ENCODE peak calls at places on chromosome 20, in seven cellular contexts. One of them, this sample, is unnamed. For H3K27me3, the result is how much of the 10 kb centered on the place peaks cover.

GRCh38 chr20:33685328-33686007 is 717 bp downstream of the E2F1 start:
- DNase-seq in HepG2: peak
- DNase-seq in upper lobe of right lung: no peak
- DNase-seq in left lung: peak
- DNase-seq in lung: no peak
- DNase-seq in stomach: no peak
- DNase-seq in brain microvascular endothelial cell: no peak
- DNase-seq in this sample: no peak

GRCh38 chr20:46255440-46256104 is 52.7 kb downstream of the CDH22 start:
- DNase-seq in stomach: peak
- DNase-seq in HepG2: peak
- DNase-seq in lung: peak
- DNase-seq in upper lobe of right lung: peak
- DNase-seq in left lung: peak
- DNase-seq in brain microvascular endothelial cell: no peak
- DNase-seq in this sample: peak

GRCh38 chr20:18978311-18978710 is 164.7 kb downstream of the SCP2D1 start:
- DNase-seq in left lung: no peak
- DNase-seq in upper lobe of right lung: no peak
- DNase-seq in stomach: no peak
- DNase-seq in lung: no peak
- DNase-seq in brain microvascular endothelial cell: no peak
- DNase-seq in HepG2: no peak
- DNase-seq in this sample: no peak

GRCh38 chr20:9068232-9068781 is 580 bp upstream of the PLCB4 start:
- DNase-seq in HepG2: no peak
- DNase-seq in left lung: peak
- DNase-seq in upper lobe of right lung: peak
- DNase-seq in brain microvascular endothelial cell: no peak
- DNase-seq in stomach: peak
- DNase-seq in lung: no peak
- DNase-seq in this sample: no peak

GRCh38 chr20:2576317-2576727 is 39.9 kb downstream of the TMC2 start:
- DNase-seq in stomach: no peak
- DNase-seq in upper lobe of right lung: no peak
- DNase-seq in brain microvascular endothelial cell: no peak
- DNase-seq in lung: peak
- DNase-seq in HepG2: no peak
- DNase-seq in left lung: no peak
- DNase-seq in this sample: no peak

GRCh38 chr20:43954704-43955243 is 40.1 kb downstream of the TOX2 start:
- DNase-seq in upper lobe of right lung: no peak
- DNase-seq in stomach: no peak
- DNase-seq in HepG2: no peak
- DNase-seq in brain microvascular endothelial cell: no peak
- DNase-seq in lung: no peak
- DNase-seq in left lung: no peak
- DNase-seq in this sample: no peak

GRCh38 chr20:49872056-49872455 is 43.3 kb downstream of the SPATA2 start:
- DNase-seq in brain microvascular endothelial cell: no peak
- DNase-seq in lung: no peak
- DNase-seq in stomach: no peak
- DNase-seq in HepG2: no peak
- DNase-seq in left lung: no peak
- DNase-seq in upper lobe of right lung: no peak
- DNase-seq in this sample: no peak

GRCh38 chr20:34743039-34743438 is 38.9 kb downstream of the TP53INP2 start:
- DNase-seq in HepG2: no peak
- DNase-seq in lung: no peak
- DNase-seq in stomach: no peak
- DNase-seq in left lung: no peak
- DNase-seq in upper lobe of right lung: no peak
- DNase-seq in brain microvascular endothelial cell: no peak
- DNase-seq in this sample: no peak

GRCh38 chr20:13318871-13319521 is 97.9 kb downstream of the ISM1 start:
- DNase-seq in HepG2: no peak
- DNase-seq in stomach: no peak
- DNase-seq in brain microvascular endothelial cell: no peak
- DNase-seq in upper lobe of right lung: no peak
- DNase-seq in left lung: no peak
- DNase-seq in lung: no peak
- DNase-seq in this sample: no peak

GRCh38 chr20:62569615-62570014 is 72.7 kb upstream of the SLCO4A1 start:
- DNase-seq in brain microvascular endothelial cell: no peak
- DNase-seq in lung: no peak
- DNase-seq in HepG2: no peak
- DNase-seq in stomach: no peak
- DNase-seq in upper lobe of right lung: no peak
- DNase-seq in left lung: no peak
- DNase-seq in this sample: no peak

GRCh38 chr20:63957690-63958441 is 1.6 kb upstream of the UCKL1 start:
- DNase-seq in stomach: peak
- DNase-seq in upper lobe of right lung: no peak
- DNase-seq in HepG2: peak
- DNase-seq in left lung: peak
- DNase-seq in brain microvascular endothelial cell: no peak
- DNase-seq in lung: no peak
- DNase-seq in this sample: no peak

GRCh38 chr20:24837721-24838456 is 111.2 kb upstream of the CST7 start:
- DNase-seq in left lung: no peak
- DNase-seq in brain microvascular endothelial cell: peak
- DNase-seq in upper lobe of right lung: no peak
- DNase-seq in HepG2: no peak
- DNase-seq in stomach: no peak
- DNase-seq in lung: no peak
- DNase-seq in this sample: peak

GRCh38 chr20:44790994-44791393 is 19.4 kb downstream of the RIMS4 start:
- DNase-seq in upper lobe of right lung: no peak
- DNase-seq in HepG2: no peak
- DNase-seq in stomach: no peak
- DNase-seq in brain microvascular endothelial cell: no peak
- DNase-seq in lung: no peak
- DNase-seq in left lung: no peak
- DNase-seq in this sample: no peak

DNA sequence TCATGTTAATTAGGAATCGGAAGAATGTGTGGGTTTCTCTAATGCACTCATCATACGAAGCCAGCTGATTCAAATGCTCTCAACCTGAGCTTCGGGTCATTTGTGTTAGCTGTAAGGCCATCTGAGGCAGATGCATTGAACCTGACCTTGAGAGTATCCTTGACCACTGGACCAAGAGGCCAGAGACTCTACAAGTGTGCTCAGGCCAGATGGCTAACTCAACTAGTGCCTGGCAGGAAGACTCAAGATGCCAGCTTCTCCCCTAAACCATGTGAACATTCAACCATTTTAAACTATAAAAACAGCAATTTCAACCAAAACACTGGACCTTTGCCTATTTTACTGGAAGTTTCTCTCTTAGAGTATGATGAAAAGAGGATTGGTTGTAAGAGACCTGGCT is 168.6 kb upstream of the CDH4 start:
- DNase-seq in HepG2: no peak
- DNase-seq in lung: no peak
- DNase-seq in upper lobe of right lung: no peak
- DNase-seq in brain microvascular endothelial cell: no peak
- DNase-seq in left lung: no peak
- DNase-seq in stomach: no peak
- DNase-seq in this sample: no peak
- H3K27me3 ChIP-seq in HepG2: under half
- H3K27me3 ChIP-seq in lung: under half
- H3K27me3 ChIP-seq in upper lobe of right lung: under half
- H3K27me3 ChIP-seq in brain microvascular endothelial cell: under half
- H3K27me3 ChIP-seq in left lung: under half
- H3K27me3 ChIP-seq in stomach: under half
- H3K27me3 ChIP-seq in this sample: under half

GRCh38 chr20:41352666-41353065 is 12.0 kb downstream of the LPIN3 start:
- DNase-seq in lung: no peak
- DNase-seq in left lung: no peak
- DNase-seq in brain microvascular endothelial cell: no peak
- DNase-seq in upper lobe of right lung: no peak
- DNase-seq in HepG2: no peak
- DNase-seq in stomach: no peak
- DNase-seq in this sample: no peak

GRCh38 chr20:41349943-41350342 is 9.3 kb downstream of the LPIN3 start:
- DNase-seq in left lung: no peak
- DNase-seq in brain microvascular endothelial cell: no peak
- DNase-seq in stomach: no peak
- DNase-seq in upper lobe of right lung: no peak
- DNase-seq in HepG2: no peak
- DNase-seq in lung: no peak
- DNase-seq in this sample: no peak

GRCh38 chr20:41353530-41353929 is 12.9 kb downstream of the LPIN3 start:
- DNase-seq in lung: no peak
- DNase-seq in HepG2: no peak
- DNase-seq in left lung: no peak
- DNase-seq in brain microvascular endothelial cell: no peak
- DNase-seq in upper lobe of right lung: no peak
- DNase-seq in stomach: no peak
- DNase-seq in this sample: no peak

GRCh38 chr20:41349266-41349665 is 8.6 kb downstream of the LPIN3 start:
- DNase-seq in upper lobe of right lung: no peak
- DNase-seq in HepG2: no peak
- DNase-seq in brain microvascular endothelial cell: no peak
- DNase-seq in lung: no peak
- DNase-seq in stomach: no peak
- DNase-seq in left lung: no peak
- DNase-seq in this sample: no peak

GRCh38 chr20:41352106-41352505 is 11.5 kb downstream of the LPIN3 start:
- DNase-seq in lung: no peak
- DNase-seq in HepG2: no peak
- DNase-seq in left lung: no peak
- DNase-seq in upper lobe of right lung: no peak
- DNase-seq in stomach: no peak
- DNase-seq in brain microvascular endothelial cell: no peak
- DNase-seq in this sample: no peak
- TF ChIP-seq CTCF in lung: no peak
- TF ChIP-seq CTCF in HepG2: no peak
- TF ChIP-seq CTCF in left lung: no peak
- TF ChIP-seq CTCF in upper lobe of right lung: no peak
- TF ChIP-seq CTCF in stomach: no peak
- TF ChIP-seq CTCF in brain microvascular endothelial cell: peak
- TF ChIP-seq CTCF in this sample: no peak

GRCh38 chr20:51142448-51142847 is 119.5 kb upstream of the KCNG1 start:
- DNase-seq in upper lobe of right lung: no peak
- DNase-seq in left lung: no peak
- DNase-seq in HepG2: no peak
- DNase-seq in brain microvascular endothelial cell: no peak
- DNase-seq in lung: no peak
- DNase-seq in stomach: no peak
- DNase-seq in this sample: no peak
- H3K27me3 ChIP-seq in upper lobe of right lung: under half
- H3K27me3 ChIP-seq in left lung: under half
- H3K27me3 ChIP-seq in HepG2: under half
- H3K27me3 ChIP-seq in brain microvascular endothelial cell: under half
- H3K27me3 ChIP-seq in lung: under half
- H3K27me3 ChIP-seq in stomach: under half
- H3K27me3 ChIP-seq in this sample: under half

DNA sequence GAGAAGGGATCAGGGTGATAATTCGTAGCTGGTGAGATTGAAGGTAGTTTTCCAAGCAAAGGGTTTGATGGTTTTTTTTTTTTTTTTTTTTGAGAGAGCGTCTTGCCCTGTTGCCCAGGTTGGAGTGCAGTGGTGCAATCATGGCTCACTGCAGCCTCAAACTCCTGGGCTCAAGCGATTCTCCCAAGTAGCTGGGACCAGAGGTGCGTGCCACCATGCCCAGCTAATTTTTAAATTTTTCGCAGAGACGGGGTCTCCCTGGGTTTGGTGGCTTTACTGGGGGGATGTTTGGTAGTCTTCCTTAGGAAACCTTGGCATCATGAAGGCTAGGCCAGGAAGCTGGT is 76.8 kb upstream of the RNF24 start:
- DNase-seq in lung: no peak
- DNase-seq in left lung: no peak
- DNase-seq in brain microvascular endothelial cell: no peak
- DNase-seq in stomach: no peak
- DNase-seq in upper lobe of right lung: no peak
- DNase-seq in HepG2: no peak
- DNase-seq in this sample: no peak
- TF ChIP-seq CTCF in lung: no peak
- TF ChIP-seq CTCF in left lung: no peak
- TF ChIP-seq CTCF in brain microvascular endothelial cell: no peak
- TF ChIP-seq CTCF in stomach: peak
- TF ChIP-seq CTCF in upper lobe of right lung: no peak
- TF ChIP-seq CTCF in HepG2: no peak
- TF ChIP-seq CTCF in this sample: no peak

GRCh38 chr20:568097-568864 is 24.7 kb upstream of the CSNK2A1 start:
- DNase-seq in brain microvascular endothelial cell: no peak
- DNase-seq in HepG2: no peak
- DNase-seq in lung: no peak
- DNase-seq in stomach: no peak
- DNase-seq in upper lobe of right lung: no peak
- DNase-seq in left lung: no peak
- DNase-seq in this sample: no peak

GRCh38 chr20:571754-572331 is 28.3 kb upstream of the CSNK2A1 start:
- DNase-seq in upper lobe of right lung: peak
- DNase-seq in stomach: peak
- DNase-seq in left lung: peak
- DNase-seq in brain microvascular endothelial cell: no peak
- DNase-seq in lung: peak
- DNase-seq in HepG2: no peak
- DNase-seq in this sample: no peak

GRCh38 chr20:573414-574296 is 30.1 kb upstream of the CSNK2A1 start:
- DNase-seq in stomach: no peak
- DNase-seq in left lung: no peak
- DNase-seq in lung: no peak
- DNase-seq in brain microvascular endothelial cell: no peak
- DNase-seq in HepG2: no peak
- DNase-seq in upper lobe of right lung: no peak
- DNase-seq in this sample: no peak

GRCh38 chr20:572752-573151 is 29.2 kb upstream of the CSNK2A1 start:
- DNase-seq in stomach: no peak
- DNase-seq in left lung: no peak
- DNase-seq in HepG2: no peak
- DNase-seq in brain microvascular endothelial cell: no peak
- DNase-seq in lung: no peak
- DNase-seq in upper lobe of right lung: no peak
- DNase-seq in this sample: no peak

DNA sequence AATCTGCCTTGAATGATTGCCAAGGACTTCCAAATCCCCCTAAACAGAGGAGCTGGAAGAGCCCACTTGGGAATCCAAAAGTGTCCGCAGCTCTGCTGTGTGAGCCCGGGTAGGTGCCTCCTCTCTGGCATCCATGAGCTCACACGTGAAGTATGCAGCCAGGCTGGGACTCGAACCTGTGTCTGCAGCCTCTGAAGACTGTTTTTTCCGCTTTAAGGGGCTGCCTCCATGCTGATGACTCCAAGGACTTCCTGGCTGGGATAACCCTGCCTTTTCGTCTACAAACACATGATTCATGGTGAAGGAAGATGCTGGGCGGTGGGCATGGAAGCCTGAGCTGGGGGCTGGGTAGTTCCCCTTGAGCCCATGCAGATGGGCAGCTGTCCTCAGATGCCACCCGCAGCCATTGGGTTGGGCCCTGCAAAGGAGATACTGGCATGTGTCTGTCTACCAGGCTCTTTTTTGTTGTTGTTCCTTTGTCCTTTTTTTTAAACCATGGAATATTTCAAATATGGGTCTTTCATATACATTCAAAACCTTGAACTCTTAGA is 25.4 kb upstream of the CSNK2A1 start:
- DNase-seq in lung: no peak
- DNase-seq in stomach: no peak
- DNase-seq in upper lobe of right lung: no peak
- DNase-seq in brain microvascular endothelial cell: no peak
- DNase-seq in HepG2: no peak
- DNase-seq in left lung: no peak
- DNase-seq in this sample: no peak
- H3K27me3 ChIP-seq in lung: under half
- H3K27me3 ChIP-seq in stomach: under half
- H3K27me3 ChIP-seq in upper lobe of right lung: under half
- H3K27me3 ChIP-seq in brain microvascular endothelial cell: under half
- H3K27me3 ChIP-seq in HepG2: half or more
- H3K27me3 ChIP-seq in left lung: under half
- H3K27me3 ChIP-seq in this sample: under half